ENCODE peak calls at places on chromosomes 16 and 17, in five cellular contexts. K is left ventricle myocardium inferior; E is fibroblast of lung; D is activated T-cell treated with anti-CD3 and anti-CD28 coated beads, Interleukin-2, amount 50 U/mL, for 1 hour; O is NCI-H510A. H is an unnamed sample.

GRCh38 chr17:29760771-29761682 is 138.3 kb upstream of the CORO6 start:
- DNase-seq in K (peak), E (peak), D (peak), O (peak), H (peak)

GRCh38 chr17:73017653-73018052 is 74.8 kb downstream of the SLC39A11 start:
- DNase-seq in K (no peak), E (peak), D (no peak), O (no peak), H (peak)

GRCh38 chr17:9144502-9145233 is 123.4 kb downstream of the NTN1 start:
- DNase-seq in K (no peak), E (no peak), D (no peak), O (no peak), H (no peak)

GRCh38 chr17:45073414-45074070 is 12.4 kb downstream of the NMT1 start:
- DNase-seq in K (no peak), E (peak), D (no peak), O (no peak), H (peak)

GRCh38 chr17:33053641-33054040 is 62.0 kb downstream of the SPACA3 start:
- DNase-seq in K (no peak), E (no peak), D (no peak), O (no peak), H (no peak)

GRCh38 chr16:47774661-47775060 is 313.5 kb downstream of the PHKB start:
- DNase-seq in K (no peak), E (peak), D (no peak), O (peak), H (peak)

GRCh38 chr17:58960068-58960467 is 146.6 kb downstream of the TRIM37 start:
- DNase-seq in K (no peak), E (peak), D (no peak), O (peak), H (peak)

GRCh38 chr16:84247844-84248243 is 8.0 kb upstream of the KCNG4 start:
- DNase-seq in K (no peak), E (no peak), D (no peak), O (no peak), H (no peak)

GRCh38 chr17:82457071-82457789 is 1.3 kb upstream of the NARF start:
- DNase-seq in K (no peak), E (no peak), D (no peak), O (no peak), H (peak)

GRCh38 chr17:28710948-28711722 is 553 bp downstream of the PROCA1 start:
- DNase-seq in K (peak), E (peak), D (peak), O (peak), H (peak)

H was measured in fibroblast of the aortic adventitia.